ENCODE peak calls at places on chromosome 19, in ten cellular contexts. M, J, O, G, D, A, L, I, K and X are unnamed samples.

GRCh38 chr19:45322744-45323281 is at the start of gene CKM:
- DNase-seq in M (no peak), J (no peak), O (no peak), G (no peak), D (no peak), A (peak), L (no peak), I (no peak), K (no peak), X (no peak)

GRCh38 chr19:51156710-51157109 is 14.6 kb downstream of the SIGLEC7 start:
- DNase-seq in M (no peak), J (no peak), O (no peak), G (no peak), D (no peak), A (no peak), L (no peak), I (no peak), K (no peak), X (no peak)

GRCh38 chr19:6116749-6117430 is 6.6 kb upstream of the RFX2 start:
- DNase-seq in M (no peak), J (no peak), O (no peak), G (no peak), D (no peak), A (no peak), L (no peak), I (no peak), K (no peak), X (no peak)

GRCh38 chr19:13768510-13768909 is 4.2 kb downstream of the MRI1 start:
- DNase-seq in M (no peak), J (no peak), O (no peak), G (no peak), D (no peak), A (no peak), L (no peak), I (no peak), K (no peak), X (no peak)

GRCh38 chr19:13093407-13094284 is 9.0 kb downstream of the LYL1 start:
- DNase-seq in M (no peak), J (peak), O (peak), G (peak), D (peak), A (peak), L (peak), I (peak), K (peak), X (peak)

GRCh38 chr19:23273022-23273593 is 22.9 kb upstream of the ZNF724 start:
- DNase-seq in M (no peak), J (no peak), O (no peak), G (no peak), D (peak), A (peak), L (no peak), I (no peak), K (peak), X (no peak)

GRCh38 chr19:39831679-39832078 is 2.3 kb downstream of the DYRK1B start:
- DNase-seq in M (no peak), J (no peak), O (no peak), G (no peak), D (no peak), A (no peak), L (no peak), I (no peak), K (no peak), X (no peak)

GRCh38 chr19:5706876-5707573 is 12.9 kb downstream of the LONP1 start:
- DNase-seq in M (no peak), J (no peak), O (no peak), G (no peak), D (no peak), A (no peak), L (no peak), I (no peak), K (no peak), X (no peak)

GRCh38 chr19:45615795-45616708 is 14.0 kb upstream of the GPR4 start:
- DNase-seq in M (no peak), J (peak), O (peak), G (peak), D (peak), A (peak), L (peak), I (peak), K (peak), X (peak)

GRCh38 chr19:51820821-51821446 is 26.0 kb downstream of the FPR3 start:
- DNase-seq in M (no peak), J (no peak), O (no peak), G (no peak), D (no peak), A (no peak), L (no peak), I (no peak), K (no peak), X (no peak)

GRCh38 chr19:46489445-46490272 is 6.0 kb downstream of the PNMA8B start:
- DNase-seq in M (peak), J (peak), O (no peak), G (no peak), D (peak), A (no peak), L (peak), I (no peak), K (peak), X (peak)

GRCh38 chr19:46000497-46001246 is 5.4 kb downstream of the CCDC61 start:
- DNase-seq in M (no peak), J (peak), O (peak), G (peak), D (peak), A (peak), L (no peak), I (no peak), K (no peak), X (peak)

GRCh38 chr19:8209965-8210659 is 942 bp downstream of the CERS4 start:
- DNase-seq in M (no peak), J (no peak), O (no peak), G (no peak), D (no peak), A (no peak), L (no peak), I (no peak), K (no peak), X (peak)

GRCh38 chr19:12648088-12648487 is 18.5 kb downstream of the MAN2B1 start:
- DNase-seq in M (no peak), J (no peak), O (no peak), G (no peak), D (no peak), A (no peak), L (no peak), I (no peak), K (no peak), X (no peak)

GRCh38 chr19:56538761-56539263 is at the start of gene ZFP28:
- DNase-seq in M (peak), J (peak), O (no peak), G (no peak), D (no peak), A (no peak), L (peak), I (no peak), K (no peak), X (peak)

GRCh38 chr19:44904426-44904994 is 1.1 kb upstream of the APOE start:
- DNase-seq in M (no peak), J (peak), O (no peak), G (no peak), D (peak), A (no peak), L (no peak), I (no peak), K (no peak), X (no peak)

GRCh38 chr19:5358173-5358800 is 17.7 kb upstream of the PTPRS start:
- DNase-seq in M (no peak), J (no peak), O (no peak), G (peak), D (peak), A (peak), L (no peak), I (no peak), K (peak), X (no peak)

GRCh38 chr19:51799311-51799997 is 4.5 kb downstream of the FPR3 start:
- DNase-seq in M (peak), J (no peak), O (no peak), G (peak), D (no peak), A (no peak), L (peak), I (peak), K (peak), X (no peak)

GRCh38 chr19:47231215-47232054 is 436 bp upstream of the BBC3 start:
- DNase-seq in M (peak), J (peak), O (peak), G (peak), D (peak), A (peak), L (peak), I (no peak), K (peak), X (peak)

GRCh38 chr19:51327066-51327985 is 14.6 kb downstream of the VSIG10L start:
- DNase-seq in M (no peak), J (peak), O (no peak), G (peak), D (peak), A (peak), L (no peak), I (no peak), K (peak), X (peak)

GRCh38 chr19:14381689-14382474 is 638 bp downstream of the ADGRE5 start:
- DNase-seq in M (peak), J (no peak), O (peak), G (peak), D (no peak), A (no peak), L (no peak), I (no peak), K (peak), X (no peak)

GRCh38 chr19:45146251-45146650 is 14.5 kb downstream of the NKPD1 start:
- DNase-seq in M (no peak), J (no peak), O (no peak), G (no peak), D (no peak), A (no peak), L (no peak), I (no peak), K (no peak), X (no peak)

GRCh38 chr19:8615813-8616596 is 5.5 kb upstream of the ADAMTS10 start:
- DNase-seq in M (no peak), J (peak), O (peak), G (peak), D (peak), A (peak), L (peak), I (no peak), K (peak), X (peak)

GRCh38 chr19:46860846-46861690 is at the start of gene ARHGAP35:
- DNase-seq in M (no peak), J (peak), O (peak), G (peak), D (no peak), A (no peak), L (peak), I (no peak), K (no peak), X (peak)

GRCh38 chr19:39053276-39054090 is 21.1 kb upstream of the FBXO27 start:
- DNase-seq in M (no peak), J (no peak), O (no peak), G (no peak), D (no peak), A (no peak), L (no peak), I (no peak), K (no peak), X (no peak)

GRCh38 chr19:20039203-20039723 is at the start of gene ZNF682:
- DNase-seq in M (peak), J (peak), O (peak), G (peak), D (peak), A (peak), L (peak), I (peak), K (peak), X (peak)

GRCh38 chr19:7083076-7083956 is 13.8 kb downstream of the ZNF557 start:
- DNase-seq in M (no peak), J (no peak), O (no peak), G (no peak), D (no peak), A (no peak), L (no peak), I (no peak), K (peak), X (no peak)

GRCh38 chr19:15124572-15125231 is 17.5 kb downstream of the SYDE1 start:
- DNase-seq in M (no peak), J (no peak), O (no peak), G (no peak), D (no peak), A (no peak), L (no peak), I (no peak), K (no peak), X (peak)

GRCh38 chr19:15300533-15301194 is 31.7 kb downstream of the BRD4 start:
- DNase-seq in M (no peak), J (no peak), O (no peak), G (peak), D (no peak), A (no peak), L (no peak), I (no peak), K (peak), X (no peak)

GRCh38 chr19:51570962-51571575 is at the start of gene ZNF175:
- DNase-seq in M (peak), J (peak), O (peak), G (peak), D (peak), A (peak), L (peak), I (peak), K (peak), X (peak)

GRCh38 chr19:30881281-30881680 is 468.0 kb downstream of the TSHZ3 start:
- DNase-seq in M (no peak), J (no peak), O (no peak), G (no peak), D (no peak), A (no peak), L (no peak), I (no peak), K (no peak), X (no peak)

GRCh38 chr19:30881986-30882385 is 467.2 kb downstream of the TSHZ3 start:
- DNase-seq in M (no peak), J (no peak), O (no peak), G (no peak), D (no peak), A (no peak), L (no peak), I (no peak), K (no peak), X (no peak)

GRCh38 chr19:30883071-30883470 is 466.2 kb downstream of the TSHZ3 start:
- DNase-seq in M (no peak), J (no peak), O (no peak), G (no peak), D (no peak), A (no peak), L (no peak), I (no peak), K (no peak), X (no peak)

GRCh38 chr19:30884146-30884812 is 465.0 kb downstream of the TSHZ3 start:
- DNase-seq in M (no peak), J (no peak), O (no peak), G (no peak), D (no peak), A (no peak), L (no peak), I (no peak), K (no peak), X (no peak)

DNA sequence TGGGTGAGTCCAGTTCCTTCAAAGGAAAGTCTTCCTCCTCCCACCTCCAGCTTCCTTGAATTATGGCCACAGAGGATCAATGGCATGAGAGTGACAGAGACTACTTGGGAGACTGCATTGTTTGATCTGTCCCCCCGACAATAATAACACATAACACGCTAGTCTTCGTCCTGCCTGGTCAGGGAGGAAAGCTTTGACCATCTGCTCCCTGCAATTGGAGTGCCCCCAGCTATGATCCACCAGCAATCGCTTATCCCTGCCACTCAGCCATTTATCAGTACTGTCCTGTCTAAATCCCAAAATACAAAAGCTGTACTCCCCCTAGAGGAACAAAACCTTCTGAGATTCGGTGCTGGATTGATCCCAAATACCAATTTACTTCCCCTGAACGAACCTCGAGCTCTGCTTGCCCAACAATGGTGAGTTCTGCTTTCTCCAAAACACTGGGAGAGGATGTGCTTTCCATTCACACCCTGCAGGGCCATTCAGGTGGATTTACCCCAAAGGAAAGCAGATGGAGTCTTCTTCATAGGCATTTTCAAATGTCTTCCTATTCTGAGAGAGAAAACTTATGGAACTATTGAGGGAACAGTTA is 466.7 kb downstream of the TSHZ3 start:
- DNase-seq in M (no peak), J (no peak), O (no peak), G (no peak), D (peak), A (no peak), L (no peak), I (no peak), K (no peak), X (no peak)
- TF ChIP-seq CTCF in M (no peak), J (no peak), O (no peak), G (no peak), D (peak), A (no peak), L (no peak), I (no peak), K (no peak), X (no peak)

GRCh38 chr19:49443366-49444099 is 2.2 kb upstream of the SLC17A7 start:
- DNase-seq in M (peak), J (peak), O (peak), G (peak), D (peak), A (peak), L (peak), I (peak), K (peak), X (peak)
- TF ChIP-seq CTCF in M (peak), J (peak), O (peak), G (peak), D (peak), A (peak), L (peak), I (peak), K (peak), X (peak)

GRCh38 chr19:11558881-11559828 is at the start of gene ELOF1:
- DNase-seq in M (peak), J (peak), O (peak), G (peak), D (peak), A (peak), L (peak), I (peak), K (peak), X (peak)
- TF ChIP-seq CTCF in M (peak), J (no peak), O (no peak), G (peak), D (peak), A (peak), L (no peak), I (peak), K (peak), X (no peak)

DNA sequence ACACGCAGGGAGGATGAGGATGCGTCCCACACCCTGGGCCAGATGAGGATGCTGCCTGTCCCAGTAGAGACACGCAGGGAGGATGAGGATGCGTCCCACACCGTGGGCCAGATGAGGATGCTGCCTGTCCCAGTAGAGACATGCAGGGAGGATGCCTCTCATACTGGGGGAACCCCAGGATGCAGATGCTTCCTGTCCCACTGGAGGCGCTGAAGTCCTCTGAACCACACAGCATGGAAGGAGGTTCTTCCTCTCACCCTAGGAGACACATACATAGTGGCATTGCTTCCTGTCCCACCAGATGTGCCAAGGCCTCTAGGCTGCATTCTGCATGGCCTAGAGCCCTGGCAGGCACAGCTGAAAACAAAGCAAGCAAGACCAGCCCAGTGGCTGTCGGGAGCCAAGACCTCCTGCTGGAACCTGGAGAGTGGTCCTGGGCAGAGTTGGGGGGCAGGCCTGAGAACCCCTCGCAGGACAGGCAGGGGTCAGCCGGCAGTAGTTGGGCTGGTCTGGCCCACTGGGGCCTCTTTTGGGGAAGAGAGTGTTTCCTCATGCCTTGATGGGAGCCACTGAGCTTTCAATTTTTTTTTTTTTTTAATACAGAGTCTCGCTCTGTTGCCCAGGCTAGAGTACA is 4.3 kb downstream of the HPN start:
- DNase-seq in M (no peak), J (no peak), O (peak), G (peak), D (peak), A (no peak), L (no peak), I (no peak), K (no peak), X (no peak)
- TF ChIP-seq CTCF in M (no peak), J (peak), O (peak), G (peak), D (peak), A (peak), L (no peak), I (peak), K (peak), X (peak)

DNA sequence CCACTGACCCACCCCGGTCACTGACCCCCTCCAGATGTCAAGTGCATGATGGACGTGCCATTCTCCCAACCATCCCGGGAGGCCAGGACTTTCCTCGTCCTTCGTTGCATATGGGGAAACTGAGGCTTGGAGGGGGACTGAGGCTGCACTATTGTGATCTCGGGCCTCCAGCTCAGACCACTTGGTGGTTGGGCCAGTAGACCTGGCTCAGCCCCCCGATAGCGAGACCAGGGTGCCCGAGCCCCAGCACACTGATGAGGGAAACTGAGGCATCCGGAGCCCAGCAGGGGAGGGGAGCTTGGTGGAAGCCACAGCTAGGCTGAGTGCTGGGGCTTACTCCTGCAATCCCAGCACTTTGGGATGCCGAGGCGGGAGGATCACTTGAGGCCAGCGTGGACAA is 10.4 kb downstream of the EFNA2 start:
- DNase-seq in M (no peak), J (no peak), O (no peak), G (no peak), D (no peak), A (no peak), L (no peak), I (no peak), K (no peak), X (no peak)
- TF ChIP-seq CTCF in M (no peak), J (no peak), O (no peak), G (no peak), D (no peak), A (no peak), L (no peak), I (no peak), K (no peak), X (no peak)

DNA sequence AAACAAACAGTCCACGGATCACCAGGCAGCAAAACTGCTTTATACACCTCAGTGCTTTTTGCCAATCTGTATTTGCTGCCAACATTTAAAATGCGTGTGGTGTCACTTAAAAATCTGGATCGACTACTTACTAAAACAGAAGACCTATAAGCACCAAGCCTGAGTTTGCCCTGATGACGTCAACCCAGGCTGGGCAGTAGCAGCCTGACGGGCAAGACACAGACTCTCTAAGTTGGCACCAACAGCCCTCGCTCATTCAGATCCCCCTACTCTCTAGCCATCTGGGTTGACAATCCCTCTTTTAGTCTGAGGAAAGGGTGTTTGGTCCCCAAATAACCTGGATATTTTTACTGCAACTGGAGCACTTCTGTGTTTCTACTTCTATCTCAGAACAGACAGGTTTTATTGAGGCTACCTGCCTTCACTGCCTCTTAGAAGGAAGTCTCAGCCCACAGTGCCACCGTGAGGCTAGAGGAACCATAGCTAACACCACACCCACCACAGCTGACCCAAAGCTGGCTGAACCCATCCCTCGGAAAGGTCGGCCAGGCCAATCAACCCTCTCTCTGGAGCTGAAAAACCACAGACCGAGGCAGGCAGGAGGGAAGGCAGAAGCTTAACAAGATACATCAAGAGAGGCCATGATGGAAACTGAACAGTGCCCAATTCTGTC is 6.9 kb downstream of the SUGP2 start:
- DNase-seq in M (no peak), J (no peak), O (no peak), G (no peak), D (peak), A (peak), L (no peak), I (no peak), K (peak), X (no peak)
- TF ChIP-seq CTCF in M (no peak), J (peak), O (no peak), G (no peak), D (no peak), A (no peak), L (no peak), I (peak), K (peak), X (no peak)